ENCODE peak calls at places on chromosomes 6 and 20, in ten cellular contexts. J is stomach, M is spleen, E is H1, O is GM12878, D is sigmoid colon, A is GM23338, K is transverse colon, C is HCT116, L is HepG2. Z is an unnamed sample. For H3K4me1, the result is how much of the 10 kb centered on the place peaks cover.

GRCh38 chr6:2464641-2465040 is 219.2 kb upstream of the GMDS start:
- DNase-seq in E (no peak), J (no peak), D (no peak), K (no peak), O (no peak), C (no peak), L (no peak), M (no peak), A (no peak), Z (no peak)

GRCh38 chr6:158708239-158708638 is 58.4 kb downstream of the SYTL3 start:
- DNase-seq in K (no peak), O (no peak), D (peak), C (no peak), E (no peak), L (no peak), J (peak), M (peak), A (no peak), Z (no peak)

GRCh38 chr6:79079425-79080130 is 1.5 kb upstream of the PHIP start:
- DNase-seq in C (no peak), A (peak), J (no peak), D (no peak), O (no peak), L (no peak), K (no peak), M (no peak), E (no peak), Z (no peak)

GRCh38 chr6:33761922-33762629 is 15.4 kb upstream of the IP6K3 start:
- DNase-seq in K (peak), A (peak), M (peak), L (peak), J (peak), E (no peak), C (no peak), O (no peak), D (peak), Z (peak)

GRCh38 chr6:133730881-133731280 is 158.0 kb upstream of the TCF21 start:
- DNase-seq in M (no peak), C (no peak), L (no peak), D (no peak), J (no peak), K (no peak), A (no peak), O (no peak), E (no peak), Z (no peak)

GRCh38 chr20:2873747-2874041 is 413 bp downstream of the PTPRA start:
- DNase-seq in O (no peak), K (peak), M (peak), E (no peak), J (peak), C (no peak), A (peak), L (peak), D (no peak), Z (peak)

GRCh38 chr6:82006027-82006738 is 241.4 kb downstream of the IBTK start:
- DNase-seq in E (no peak), C (no peak), L (peak), D (no peak), M (no peak), A (peak), K (peak), J (no peak), O (no peak), Z (no peak)

GRCh38 chr6:133380723-133381122 is 139.6 kb downstream of the EYA4 start:
- DNase-seq in M (no peak), L (no peak), J (no peak), A (no peak), E (no peak), D (no peak), K (no peak), C (no peak), O (no peak), Z (no peak)

GRCh38 chr20:32336918-32337347 is 21.2 kb upstream of the ASXL1 start:
- DNase-seq in K (no peak), L (peak), A (peak), M (no peak), C (no peak), E (no peak), J (no peak), D (no peak), O (no peak), Z (no peak)

DNA sequence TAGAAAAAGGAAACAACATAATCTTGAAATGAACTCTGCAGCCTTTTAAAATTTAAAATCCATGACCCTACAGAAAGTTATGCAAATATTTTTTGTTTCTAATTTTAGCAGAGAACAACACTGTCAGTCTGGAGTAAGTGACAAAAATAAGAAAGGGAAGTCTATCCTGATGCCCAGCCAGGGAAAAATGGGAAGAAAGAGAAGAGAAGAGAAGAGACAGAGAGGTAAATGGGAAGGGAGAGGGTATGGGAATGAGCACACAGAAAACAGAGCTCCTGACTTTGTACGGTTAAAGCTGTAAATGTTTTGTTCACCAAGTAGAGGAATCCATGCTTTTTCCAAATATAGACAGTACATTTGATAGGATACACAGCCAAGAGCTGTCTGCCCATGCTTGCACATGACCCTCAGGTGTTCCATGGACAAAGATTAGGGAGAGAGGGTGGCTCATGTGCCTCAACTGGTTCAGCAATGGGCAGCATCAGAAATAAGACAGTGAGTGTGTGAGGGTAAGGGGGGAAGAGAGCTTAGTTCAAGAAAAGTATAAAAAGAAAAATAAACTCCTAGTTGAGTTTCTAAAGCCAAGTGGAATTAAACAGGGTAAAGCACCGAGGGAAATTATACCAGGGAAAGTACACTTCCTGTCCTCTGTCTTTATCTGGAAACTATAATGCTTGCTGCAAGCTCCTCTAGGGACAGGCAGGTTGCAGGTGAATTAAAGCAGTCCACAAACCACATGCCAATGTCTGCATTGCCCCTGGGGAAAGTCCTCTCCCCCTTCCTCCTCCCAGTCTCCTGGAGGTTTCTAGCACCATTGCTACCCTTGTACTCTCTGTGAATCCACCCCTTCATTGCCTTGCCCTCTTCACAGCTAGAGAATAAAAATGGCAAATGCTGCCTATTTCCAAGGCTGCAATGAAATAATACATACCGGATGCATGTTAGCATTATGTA is 30.0 kb downstream of the MAP3K5 start:
- DNase-seq in L (no peak), O (no peak), M (no peak), A (no peak), K (no peak), C (no peak), J (no peak), D (no peak), E (no peak), Z (no peak)
- H3K4me1 ChIP-seq in L (under half), O (half or more), M (half or more), A (under half), K (under half), C (under half), J (half or more), D (under half), E (under half), Z (under half)

GRCh38 chr6:30759575-30760239 is 15.4 kb upstream of the IER3 start:
- DNase-seq in L (peak), O (no peak), J (no peak), E (no peak), M (no peak), D (no peak), A (peak), K (no peak), C (no peak), Z (no peak)
- TF ChIP-seq POLR2AphosphoS5 in L (no peak), O (no peak), J (no peak), E (no peak), M (no peak), D (peak), A (no peak), K (no peak), C (no peak), Z (no peak)

GRCh38 chr6:69146385-69146784 is 511.3 kb downstream of the ADGRB3 start:
- DNase-seq in D (no peak), M (no peak), E (no peak), L (no peak), C (no peak), O (no peak), J (no peak), A (no peak), K (no peak), Z (no peak)
- H3K4me1 ChIP-seq in D (under half), M (under half), E (under half), L (under half), C (under half), O (under half), J (under half), A (under half), K (under half), Z (under half)

GRCh38 chr6:168155193-168155592 is 76.2 kb upstream of the FRMD1 start:
- DNase-seq in L (no peak), D (peak), J (no peak), K (no peak), A (no peak), O (no peak), C (no peak), E (no peak), M (no peak), Z (no peak)
- TF ChIP-seq POLR2AphosphoS5 in L (no peak), D (no peak), J (no peak), K (no peak), A (no peak), O (no peak), C (no peak), E (no peak), M (no peak), Z (no peak)

DNA sequence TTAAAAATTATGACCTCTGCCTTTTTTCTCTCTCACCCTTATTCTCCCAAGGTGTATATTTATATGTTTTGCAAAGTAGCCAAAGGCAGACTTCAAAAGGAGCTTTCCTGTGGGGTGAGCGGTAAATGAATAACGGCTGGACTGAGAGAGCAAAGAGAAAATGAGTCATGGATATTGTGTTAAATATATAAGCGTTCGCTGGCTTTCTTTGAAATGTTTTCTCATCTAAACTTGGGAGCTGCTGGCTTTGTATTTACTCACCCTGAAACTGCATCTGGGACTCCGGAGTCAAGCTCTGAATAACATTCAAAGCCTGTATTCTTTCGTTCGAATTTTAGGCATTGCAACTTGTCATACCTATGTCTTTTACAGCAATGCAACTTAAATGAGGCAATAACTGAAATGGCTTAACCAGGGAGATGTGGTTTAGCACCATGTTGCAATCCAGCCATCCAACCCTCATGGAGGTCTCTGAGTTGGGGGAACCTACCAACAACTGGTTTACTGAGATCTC is 32.0 kb downstream of the ATXN1 start:
- DNase-seq in J (no peak), C (no peak), E (no peak), D (no peak), O (no peak), L (peak), K (no peak), M (no peak), A (no peak), Z (no peak)
- H3K4me1 ChIP-seq in J (half or more), C (half or more), E (under half), D (under half), O (under half), L (half or more), K (under half), M (half or more), A (under half), Z (under half)

DNA sequence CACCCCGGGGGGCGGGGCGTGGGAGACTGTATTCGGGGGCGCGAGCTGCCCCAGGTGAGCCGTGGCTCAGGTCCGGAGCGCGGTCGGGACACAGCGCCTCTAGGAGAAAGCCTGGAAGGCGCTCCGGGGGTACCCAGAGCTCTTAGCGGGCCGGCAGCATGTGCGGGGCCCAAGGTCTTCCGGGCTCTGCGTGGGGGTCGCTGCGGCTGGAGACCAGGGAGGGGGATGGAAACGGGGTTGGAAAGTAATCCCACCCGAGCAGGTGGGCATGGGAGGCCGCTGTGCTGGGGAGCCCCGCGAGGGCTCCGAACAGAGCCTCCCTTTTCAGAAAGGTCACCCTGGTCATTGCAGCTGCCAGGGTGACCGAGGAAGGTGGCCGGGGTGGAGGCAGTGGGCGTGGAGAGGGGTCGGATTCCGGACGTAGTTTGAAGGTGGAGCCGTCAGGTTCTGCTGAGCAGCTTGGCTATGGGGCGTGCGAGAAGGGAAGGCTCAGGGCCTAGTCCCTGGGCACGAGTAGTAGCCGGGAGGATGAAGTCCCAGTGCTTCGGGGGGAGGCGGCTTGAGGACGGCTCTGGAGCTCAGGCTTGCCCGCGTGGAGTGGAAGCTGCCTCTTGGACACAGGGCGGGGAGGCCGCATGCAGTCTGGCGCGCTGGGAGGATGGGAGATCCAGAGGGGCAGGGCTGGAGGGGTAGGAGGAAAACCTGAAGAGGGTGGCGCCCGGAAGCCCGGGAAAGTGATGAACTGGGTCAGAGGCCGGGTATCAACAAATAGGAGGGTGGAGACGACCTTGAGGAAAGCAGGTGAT is at the start of gene SIRT5:
- DNase-seq in C (peak), D (peak), E (peak), K (peak), M (peak), L (peak), O (peak), A (peak), J (peak), Z (peak)
- TF ChIP-seq POLR2AphosphoS5 in C (peak), D (peak), E (peak), K (peak), M (peak), L (peak), O (peak), A (peak), J (peak), Z (peak)

DNA sequence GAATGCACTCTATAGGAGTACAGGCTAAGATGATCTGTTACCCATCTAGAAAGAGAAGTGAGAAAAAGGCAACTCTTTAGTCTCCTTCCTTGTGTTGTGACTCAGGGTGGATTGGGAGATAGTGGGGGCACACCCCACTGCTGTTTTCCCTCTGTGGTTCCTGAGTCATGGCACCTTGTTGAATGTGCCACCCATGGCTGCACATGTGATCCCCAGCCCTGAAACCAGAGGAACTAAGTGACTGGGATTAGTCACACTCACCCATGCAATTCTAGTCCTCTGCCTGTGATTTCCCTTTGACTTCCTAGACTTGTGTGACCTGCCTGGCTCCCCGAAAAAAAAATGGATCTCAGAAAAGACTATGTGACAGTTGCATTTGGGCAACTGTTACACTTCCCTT is 48.6 kb upstream of the HTR1B start:
- DNase-seq in E (no peak), C (peak), L (no peak), K (no peak), A (no peak), M (no peak), J (no peak), D (no peak), O (no peak), Z (no peak)
- H3K4me1 ChIP-seq in E (under half), C (under half), L (under half), K (under half), A (under half), M (under half), J (under half), D (under half), O (under half), Z (under half)

DNA sequence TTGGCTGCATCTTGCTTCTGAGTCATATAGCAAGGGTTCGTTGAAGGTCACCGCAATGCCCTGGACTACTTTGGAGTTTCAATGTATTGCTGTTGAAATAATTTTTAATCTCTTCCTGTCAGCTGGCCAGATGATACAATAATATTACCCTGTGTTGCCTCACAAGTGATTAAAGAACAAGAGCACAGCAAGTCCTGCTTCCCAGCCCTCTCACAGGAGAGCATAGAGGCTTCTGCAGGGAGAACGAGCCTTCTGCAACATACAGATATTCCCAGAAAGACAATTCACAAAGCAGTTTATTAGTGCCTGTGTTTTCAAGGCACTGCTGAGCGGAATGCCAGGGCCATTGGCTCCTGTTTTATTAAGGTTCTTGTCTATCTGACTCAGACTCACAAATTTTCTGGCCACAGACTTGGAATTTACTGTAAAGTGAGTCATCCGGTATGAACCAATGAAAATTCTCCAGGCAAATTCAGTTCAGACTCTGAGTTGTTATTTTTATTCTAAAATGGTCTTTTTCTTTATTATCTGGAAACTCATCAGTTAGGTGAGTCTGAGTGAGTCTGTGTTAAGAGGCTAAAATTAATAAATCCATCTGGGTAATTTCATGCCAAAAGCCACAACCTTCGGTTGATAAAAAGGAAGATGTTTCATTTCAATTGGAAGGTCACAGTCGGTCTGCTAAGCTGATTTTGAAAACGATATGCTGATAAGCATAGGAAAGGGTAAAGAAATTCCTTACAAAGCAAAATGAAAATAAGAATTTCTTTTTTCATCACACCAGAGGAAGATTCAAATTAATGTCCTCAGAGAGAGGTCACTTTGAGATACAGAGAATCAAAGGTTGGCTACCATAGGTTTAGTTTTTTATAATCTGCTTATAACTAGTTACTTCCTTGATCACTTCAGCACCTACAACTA is 289.4 kb upstream of the STXBP5 start:
- DNase-seq in L (no peak), E (no peak), D (peak), O (no peak), C (peak), K (no peak), M (no peak), A (no peak), J (no peak), Z (no peak)
- TF ChIP-seq POLR2AphosphoS5 in L (no peak), E (no peak), D (peak), O (no peak), C (no peak), K (peak), M (no peak), A (no peak), J (peak), Z (no peak)

Z was measured in prostate gland.